ENCODE peak calls at places on chromosomes 6 and 20, in five cellular contexts. F, O, D, Y and H are unnamed samples.

GRCh38 chr6:139764498-139764986 is 390.1 kb upstream of the CITED2 start:
- DNase-seq in F (no peak), O (no peak), D (peak), Y (no peak), H (peak)

GRCh38 chr6:33983109-33983475 is 162.8 kb downstream of the GRM4 start:
- DNase-seq in F (no peak), O (no peak), D (peak), Y (no peak), H (no peak)

GRCh38 chr6:145502417-145502816 is 232.9 kb downstream of the EPM2A start:
- DNase-seq in F (no peak), O (no peak), D (peak), Y (no peak), H (peak)

GRCh38 chr6:167856999-167857660 is 30.4 kb downstream of the AFDN start:
- DNase-seq in F (no peak), O (no peak), D (peak), Y (no peak), H (peak)

GRCh38 chr6:108902389-108902792 is 54.2 kb downstream of the ARMC2 start:
- DNase-seq in F (no peak), O (no peak), D (peak), Y (no peak), H (peak)

GRCh38 chr20:57313230-57313629 is 16.4 kb upstream of the SPO11 start:
- DNase-seq in F (no peak), O (no peak), D (no peak), Y (no peak), H (no peak)

GRCh38 chr20:61413752-61414151 is 161.7 kb downstream of the CDH4 start:
- DNase-seq in F (no peak), O (no peak), D (no peak), Y (no peak), H (no peak)

GRCh38 chr6:69861986-69862385 is 4.4 kb upstream of the COL19A1 start:
- DNase-seq in F (no peak), O (no peak), D (no peak), Y (no peak), H (no peak)

GRCh38 chr6:126077810-126078791 is 91.8 kb downstream of the TRMT11 start:
- DNase-seq in F (no peak), O (no peak), D (no peak), Y (no peak), H (no peak)

GRCh38 chr20:39752235-39752876 is 790.2 kb downstream of the DHX35 start:
- DNase-seq in F (no peak), O (no peak), D (no peak), Y (no peak), H (no peak)

GRCh38 chr6:36373368-36374009 is 14.0 kb downstream of the ETV7 start:
- DNase-seq in F (no peak), O (no peak), D (no peak), Y (no peak), H (no peak)

GRCh38 chr20:20463933-20464374 is 96.0 kb downstream of the INSM1 start:
- DNase-seq in F (no peak), O (no peak), D (peak), Y (no peak), H (peak)

GRCh38 chr20:53677447-53678314 is 84.0 kb upstream of the ZNF217 start:
- DNase-seq in F (no peak), O (no peak), D (peak), Y (no peak), H (peak)

GRCh38 chr6:111993342-111993741 is 60.6 kb upstream of the CCN6 start:
- DNase-seq in F (no peak), O (no peak), D (no peak), Y (no peak), H (no peak)

GRCh38 chr6:22827760-22828159 is 258.4 kb downstream of the HDGFL1 start:
- DNase-seq in F (no peak), O (no peak), D (no peak), Y (no peak), H (no peak)

GRCh38 chr6:128073389-128073788 is 172.5 kb upstream of the THEMIS start:
- DNase-seq in F (no peak), O (no peak), D (no peak), Y (no peak), H (no peak)

GRCh38 chr20:59813948-59814834 is 119.2 kb downstream of the SYCP2 start:
- DNase-seq in F (no peak), O (no peak), D (no peak), Y (no peak), H (no peak)

GRCh38 chr20:31704225-31705119 is 18.2 kb downstream of the BCL2L1 start:
- DNase-seq in F (no peak), O (no peak), D (peak), Y (no peak), H (peak)

GRCh38 chr20:11786108-11786507 is 131.6 kb upstream of the BTBD3 start:
- DNase-seq in F (no peak), O (no peak), D (no peak), Y (no peak), H (no peak)